ENCODE peak calls at places on chromosomes 2 and 18, in seven cellular contexts. J, L, X, F, P, Q and Y are unnamed samples.

GRCh38 chr2:48448274-48449061 is 81.5 kb upstream of the STON1 start:
- DNase-seq in J (no peak), L (no peak), X (peak; percentile 45), F (no peak), P (peak; percentile 59), Q (no peak), Y (peak; percentile 78)

GRCh38 chr2:43737855-43738254 is 36.0 kb upstream of the DYNC2LI1 start:
- DNase-seq in J (no peak), L (no peak), X (no peak), F (no peak), P (no peak), Q (no peak), Y (no peak)

GRCh38 chr2:157930728-157931127 is 54.6 kb upstream of the ACVR1 start:
- DNase-seq in J (no peak), L (no peak), X (no peak), F (no peak), P (no peak), Q (no peak), Y (no peak)

GRCh38 chr2:37713258-37713700 is 41.8 kb upstream of the CDC42EP3 start:
- DNase-seq in J (no peak), L (no peak), X (peak; percentile 90), F (peak; percentile 20), P (peak; percentile 95), Q (no peak), Y (peak; percentile 71)

GRCh38 chr18:50847192-50847591 is 27.4 kb upstream of the MRO start:
- DNase-seq in J (no peak), L (no peak), X (peak; percentile 15), F (no peak), P (peak; percentile 46), Q (no peak), Y (no peak)

GRCh38 chr2:121902616-121903015 is 147.2 kb downstream of the TSN start:
- DNase-seq in J (no peak), L (no peak), X (no peak), F (no peak), P (no peak), Q (peak; percentile 26), Y (no peak)

GRCh38 chr2:208069186-208069585 is 43.9 kb upstream of the PLEKHM3 start:
- DNase-seq in J (no peak), L (no peak), X (peak; percentile 13), F (no peak), P (no peak), Q (no peak), Y (peak; percentile 16)

GRCh38 chr2:43133708-43134570 is 92.5 kb downstream of the ZFP36L2 start:
- DNase-seq in J (peak; percentile 62), L (no peak), X (no peak), F (no peak), P (no peak), Q (no peak), Y (no peak)

GRCh38 chr2:128772671-128773070 is 454.0 kb upstream of the HS6ST1 start:
- DNase-seq in J (no peak), L (no peak), X (no peak), F (no peak), P (no peak), Q (no peak), Y (no peak)

GRCh38 chr2:67839668-67840067 is 223.1 kb downstream of the C1D start:
- DNase-seq in J (no peak), L (no peak), X (no peak), F (no peak), P (peak; percentile 63), Q (no peak), Y (no peak)

GRCh38 chr2:134465706-134466105 is 211.8 kb downstream of the MGAT5 start:
- DNase-seq in J (no peak), L (no peak), X (no peak), F (no peak), P (no peak), Q (no peak), Y (no peak)

GRCh38 chr2:15965564-15966019 is 25.2 kb downstream of the MYCN start:
- DNase-seq in J (no peak), L (no peak), X (no peak), F (no peak), P (no peak), Q (no peak), Y (no peak)

GRCh38 chr2:220297093-220297492 is 669.7 kb downstream of the SLC4A3 start:
- DNase-seq in J (no peak), L (no peak), X (no peak), F (no peak), P (no peak), Q (no peak), Y (no peak)

GRCh38 chr2:8144785-8145184 is 537.1 kb upstream of the ID2 start:
- DNase-seq in J (no peak), L (no peak), X (peak; percentile 85), F (no peak), P (peak; percentile 76), Q (no peak), Y (peak; percentile 56)

GRCh38 chr2:127348421-127349000 is 39.3 kb downstream of the MAP3K2 start:
- DNase-seq in J (no peak), L (no peak), X (peak; percentile 11), F (no peak), P (no peak), Q (no peak), Y (no peak)

GRCh38 chr2:67304300-67304890 is 92.7 kb upstream of the ETAA1 start:
- DNase-seq in J (no peak), L (no peak), X (no peak), F (no peak), P (no peak), Q (no peak), Y (peak; percentile 86)

GRCh38 chr2:181252248-181253148 is 204.7 kb upstream of the ITGA4 start:
- DNase-seq in J (no peak), L (no peak), X (no peak), F (no peak), P (no peak), Q (no peak), Y (no peak)